ENCODE peak calls at places on chromosomes 16 and 17, in ten cellular contexts. B is aorta, C is mesenchymal stem cell, F is PC-3, Y is hepatocyte, P is Peyer's patch, O is GM23338, K is endothelial cell of umbilical vein, R is OCI-LY7, Z is A549. X is an unnamed sample.

GRCh38 chr17:65514082-65514481 is 47.4 kb downstream of the AXIN2 start:
- DNase-seq in P (no peak), B (no peak), Y (no peak), C (no peak), K (no peak), Z (no peak), O (no peak), R (no peak), F (peak), X (no peak)

GRCh38 chr16:75555213-75555706 is 792 bp downstream of the TMEM231 start:
- DNase-seq in K (peak), B (peak), Z (peak), P (peak), R (peak), F (peak), C (peak), O (peak), Y (peak), X (peak)

GRCh38 chr16:16096161-16096857 is 127.0 kb downstream of the ABCC6 start:
- DNase-seq in F (no peak), O (peak), Y (no peak), Z (peak), B (peak), P (no peak), K (no peak), R (peak), C (peak), X (no peak)

GRCh38 chr16:89925596-89926079 is 2.5 kb downstream of the TUBB3 start:
- DNase-seq in K (no peak), B (peak), Y (no peak), Z (no peak), P (no peak), R (no peak), O (peak), F (no peak), C (peak), X (no peak)

GRCh38 chr16:8854298-8854948 is 14.4 kb downstream of the CARHSP1 start:
- DNase-seq in Z (no peak), C (no peak), O (no peak), F (no peak), R (no peak), Y (no peak), K (no peak), P (no peak), B (peak), X (peak)

GRCh38 chr17:35052780-35053179 is 10.7 kb downstream of the RFFL start:
- DNase-seq in Y (no peak), O (no peak), F (no peak), C (no peak), P (no peak), Z (no peak), B (no peak), K (no peak), R (no peak), X (no peak)

GRCh38 chr16:19499006-19499405 is 22.9 kb downstream of the GDE1 start:
- DNase-seq in Z (no peak), R (no peak), K (no peak), F (peak), P (no peak), B (no peak), Y (no peak), C (no peak), O (no peak), X (no peak)

GRCh38 chr17:31487648-31488263 is 96.3 kb downstream of the RAB11FIP4 start:
- DNase-seq in P (peak), K (no peak), B (peak), Z (peak), O (peak), C (peak), F (peak), R (peak), Y (peak), X (peak)

GRCh38 chr17:79363552-79364275 is 247.1 kb downstream of the RBFOX3 start:
- DNase-seq in P (no peak), Y (no peak), B (peak), K (no peak), F (no peak), R (no peak), C (no peak), Z (no peak), O (no peak), X (peak)

GRCh38 chr17:70205386-70205785 is 36.1 kb downstream of the KCNJ2 start:
- DNase-seq in B (no peak), Z (no peak), R (no peak), P (no peak), F (no peak), C (no peak), K (no peak), Y (no peak), O (no peak), X (no peak)

GRCh38 chr17:32127156-32127897 is 15.0 kb upstream of the RHOT1 start:
- DNase-seq in B (peak), P (peak), C (peak), Y (peak), F (peak), O (peak), Z (peak), K (peak), R (peak), X (peak)

GRCh38 chr17:8720596-8720995 is 24.0 kb downstream of the CCDC42 start:
- DNase-seq in K (no peak), C (no peak), P (no peak), F (no peak), Z (no peak), R (no peak), Y (no peak), O (no peak), B (no peak), X (no peak)

GRCh38 chr17:29572691-29573557 is 4.4 kb downstream of the TP53I13 start:
- DNase-seq in F (no peak), B (peak), R (peak), Z (no peak), O (peak), C (peak), K (peak), P (peak), Y (peak), X (peak)

GRCh38 chr17:19023209-19023999 is 18.8 kb upstream of the FAM83G start:
- DNase-seq in K (no peak), F (no peak), R (no peak), C (no peak), B (peak), Y (no peak), Z (no peak), O (no peak), P (no peak), X (peak)

GRCh38 chr17:41785091-41785875 is 1.2 kb downstream of the JUP start:
- DNase-seq in P (peak), K (peak), Z (no peak), B (no peak), Y (peak), O (peak), R (peak), C (peak), F (peak), X (no peak)

GRCh38 chr17:78890111-78890897 is 12.7 kb downstream of the CEP295NL start:
- DNase-seq in Y (no peak), P (peak), B (peak), K (no peak), R (peak), Z (no peak), O (no peak), C (no peak), F (no peak), X (peak)

GRCh38 chr17:43530303-43531081 is 15.6 kb downstream of the ETV4 start:
- DNase-seq in R (no peak), O (peak), C (peak), Y (peak), P (no peak), B (peak), K (peak), Z (no peak), F (no peak), X (peak)

GRCh38 chr17:27496501-27496943 is 40.3 kb downstream of the KSR1 start:
- DNase-seq in C (no peak), F (no peak), Z (peak), B (no peak), O (peak), Y (peak), K (no peak), P (no peak), R (no peak), X (no peak)

GRCh38 chr16:46748775-46749705 is 896 bp upstream of the MYLK3 start:
- DNase-seq in P (no peak), R (peak), K (no peak), Y (peak), F (no peak), O (no peak), C (peak), Z (no peak), B (no peak), X (no peak)

GRCh38 chr16:78596996-78597422 is 497.6 kb downstream of the WWOX start:
- DNase-seq in O (no peak), Y (peak), F (no peak), Z (no peak), R (no peak), P (no peak), K (no peak), C (no peak), B (no peak), X (no peak)

GRCh38 chr17:75011788-75012319 is 616 bp upstream of the MRPL58 start:
- DNase-seq in R (no peak), Y (peak), O (peak), P (peak), B (peak), K (peak), C (peak), Z (no peak), F (peak), X (no peak)

GRCh38 chr17:48559609-48560451 is 14.9 kb upstream of the HOXB2 start:
- DNase-seq in P (no peak), Z (no peak), Y (no peak), R (no peak), O (no peak), K (no peak), B (no peak), F (no peak), C (no peak), X (no peak)

GRCh38 chr17:32971171-32971570 is 20.5 kb upstream of the SPACA3 start:
- DNase-seq in Z (no peak), P (no peak), B (no peak), O (no peak), R (no peak), F (peak), C (peak), Y (no peak), K (no peak), X (no peak)

GRCh38 chr17:58091024-58091567 is 7.9 kb downstream of the DYNLL2 start:
- DNase-seq in Z (no peak), O (no peak), Y (no peak), F (no peak), C (no peak), P (no peak), B (no peak), R (no peak), K (no peak), X (no peak)

GRCh38 chr17:10013360-10014112 is 108.5 kb upstream of the RCVRN start:
- DNase-seq in B (no peak), K (no peak), Z (no peak), O (no peak), P (no peak), R (no peak), C (peak), F (no peak), Y (no peak), X (no peak)

GRCh38 chr17:17940451-17940911 is 31.7 kb downstream of the TOM1L2 start:
- DNase-seq in P (no peak), B (no peak), Y (no peak), R (no peak), C (peak), Z (no peak), O (no peak), K (peak), F (peak), X (no peak)

GRCh38 chr17:31570231-31570630 is 178.8 kb downstream of the RAB11FIP4 start:
- DNase-seq in F (no peak), C (no peak), Y (no peak), R (no peak), P (no peak), O (no peak), K (no peak), B (no peak), Z (no peak), X (no peak)

GRCh38 chr17:64777413-64778101 is 115.5 kb upstream of the SMURF2 start:
- DNase-seq in C (no peak), O (peak), P (peak), Y (no peak), K (no peak), Z (no peak), B (peak), F (no peak), R (peak), X (peak)

GRCh38 chr17:36920032-36921000 is 17.0 kb upstream of the LHX1 start:
- DNase-seq in Y (no peak), Z (peak), P (no peak), F (peak), B (no peak), C (peak), R (no peak), O (no peak), K (no peak), X (no peak)

GRCh38 chr16:74709477-74709877 is 8.8 kb upstream of the MLKL start:
- DNase-seq in B (peak), R (peak), K (peak), Z (peak), F (peak), P (peak), Y (peak), O (peak), C (peak), X (peak)

GRCh38 chr16:72434159-72434558 is 262.2 kb upstream of the PMFBP1 start:
- DNase-seq in R (peak), Z (no peak), C (peak), K (peak), Y (no peak), B (no peak), O (peak), P (no peak), F (no peak), X (no peak)

GRCh38 chr16:80369559-80369958 is 171.2 kb upstream of the DYNLRB2 start:
- DNase-seq in B (peak), C (peak), R (no peak), P (no peak), O (peak), Z (peak), K (peak), Y (peak), F (peak), X (no peak)

GRCh38 chr16:28082624-28083023 is 19.1 kb upstream of the GSG1L start:
- DNase-seq in C (no peak), K (no peak), O (no peak), R (no peak), P (no peak), B (no peak), Z (no peak), F (no peak), Y (peak), X (no peak)

GRCh38 chr17:61054430-61054829 is 345.2 kb upstream of the TBX2 start:
- DNase-seq in C (no peak), F (no peak), P (no peak), R (no peak), Y (no peak), O (no peak), Z (no peak), B (no peak), K (no peak), X (no peak)

GRCh38 chr16:4517812-4518211 is 20.8 kb downstream of the CDIP1 start:
- DNase-seq in Z (peak), O (peak), B (peak), Y (peak), F (peak), P (no peak), K (peak), R (peak), C (peak), X (no peak)

GRCh38 chr16:80912651-80913050 is 94.0 kb downstream of the CMC2 start:
- DNase-seq in P (no peak), Y (no peak), O (no peak), R (no peak), C (no peak), B (no peak), K (no peak), Z (no peak), F (no peak), X (no peak)

GRCh38 chr16:10833271-10833670 is 14.7 kb upstream of the TVP23A start:
- DNase-seq in Z (no peak), K (no peak), F (no peak), Y (no peak), P (no peak), B (no peak), R (no peak), O (no peak), C (no peak), X (no peak)

GRCh38 chr17:72726936-72727335 is 365.6 kb downstream of the SLC39A11 start:
- DNase-seq in B (no peak), F (peak), Y (no peak), K (no peak), O (no peak), R (peak), Z (no peak), P (peak), C (peak), X (no peak)
- H3K4me3 ChIP-seq in B (no peak), F (no peak), Y (no peak), K (no peak), O (no peak), R (peak), Z (no peak), P (no peak), C (no peak), X (peak)

DNA sequence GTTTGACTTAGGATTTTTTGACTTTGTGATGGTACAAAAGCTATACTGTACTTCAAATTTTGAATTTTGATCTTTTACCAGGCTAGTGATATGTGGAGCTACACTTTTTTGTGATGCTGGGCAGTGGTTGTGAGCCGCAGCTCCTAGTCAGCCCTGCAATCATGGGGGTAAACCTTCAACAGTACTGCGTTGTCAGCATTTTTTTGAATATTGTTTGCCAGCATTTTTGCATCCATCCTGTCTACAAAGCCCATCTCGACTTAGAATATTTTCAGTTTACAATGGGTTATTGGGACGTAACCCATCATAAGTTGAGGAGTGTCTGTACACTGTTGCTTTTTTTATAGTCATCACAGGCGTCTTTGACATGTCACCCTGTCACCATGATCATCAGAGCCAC is 142.0 kb downstream of the SPECC1 start:
- DNase-seq in Z (no peak), P (no peak), C (no peak), K (no peak), F (no peak), R (no peak), Y (no peak), O (no peak), B (no peak), X (no peak)
- H3K27ac ChIP-seq in Z (no peak), P (no peak), C (no peak), K (no peak), F (no peak), R (no peak), Y (no peak), O (no peak), B (no peak), X (no peak)

DNA sequence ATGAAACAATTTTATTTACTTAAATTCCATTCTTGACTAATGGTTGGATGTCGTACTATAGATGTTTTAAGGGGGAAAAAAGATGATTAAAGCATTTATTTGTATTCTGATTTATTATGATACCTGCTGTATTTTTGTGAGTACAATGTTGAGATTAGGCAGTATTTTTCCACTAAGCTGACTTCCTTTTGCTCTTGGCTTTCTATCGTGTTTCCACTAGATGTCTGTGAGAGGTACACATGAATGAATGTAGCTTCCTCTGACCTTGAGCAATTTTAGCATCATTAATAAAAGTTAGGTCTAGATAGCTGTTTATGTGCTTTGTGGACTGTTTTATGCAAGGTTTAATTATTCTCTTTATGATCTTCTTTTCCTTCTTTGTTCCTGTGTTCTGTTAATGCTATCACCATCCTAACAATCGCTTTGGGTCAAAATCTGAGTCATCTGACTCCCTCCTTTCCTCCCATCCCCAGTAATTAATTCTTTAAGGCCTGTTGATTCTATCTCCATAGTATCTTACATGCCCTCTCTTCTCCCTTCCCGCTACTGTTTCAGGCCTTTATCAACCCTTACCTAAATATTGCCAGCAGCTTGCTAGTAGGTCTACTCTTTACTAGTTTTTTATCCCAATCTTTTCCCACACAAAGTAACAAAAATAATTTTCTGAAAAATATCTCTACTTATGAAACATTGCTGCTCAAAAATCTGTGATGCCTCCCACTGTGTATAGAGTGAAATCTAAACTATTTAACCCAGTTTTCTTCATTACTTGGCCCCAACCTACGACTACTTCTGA is 76.0 kb downstream of the VMP1 start:
- DNase-seq in C (peak), P (no peak), Y (no peak), Z (peak), R (peak), O (no peak), K (peak), F (peak), B (no peak), X (no peak)
- H3K4me3 ChIP-seq in C (no peak), P (no peak), Y (no peak), Z (no peak), R (peak), O (no peak), K (no peak), F (peak), B (no peak), X (no peak)

GRCh38 chr16:23668225-23668624 is 10.5 kb upstream of the PLK1 start:
- DNase-seq in F (no peak), Z (no peak), B (no peak), C (peak), R (no peak), P (no peak), O (no peak), Y (no peak), K (no peak), X (no peak)

GRCh38 chr16:23668873-23669272 is 9.8 kb upstream of the PLK1 start:
- DNase-seq in C (no peak), K (no peak), P (no peak), O (no peak), B (no peak), Y (no peak), F (no peak), R (no peak), Z (no peak), X (no peak)

GRCh38 chr16:23666919-23667659 is 11.6 kb upstream of the PLK1 start:
- DNase-seq in P (no peak), B (no peak), C (no peak), O (no peak), R (no peak), Z (no peak), F (no peak), K (no peak), Y (no peak), X (no peak)

GRCh38 chr16:23673971-23674614 is 4.6 kb upstream of the PLK1 start:
- DNase-seq in O (no peak), B (no peak), Y (no peak), P (no peak), Z (no peak), F (no peak), K (no peak), R (no peak), C (no peak), X (no peak)

GRCh38 chr16:23670137-23670776 is 8.4 kb upstream of the PLK1 start:
- DNase-seq in O (no peak), P (peak), Z (no peak), Y (no peak), C (peak), B (no peak), R (no peak), F (peak), K (peak), X (no peak)
- H3K27ac ChIP-seq in O (no peak), P (no peak), Z (no peak), Y (peak), C (peak), B (no peak), R (no peak), F (peak), K (peak), X (no peak)

DNA sequence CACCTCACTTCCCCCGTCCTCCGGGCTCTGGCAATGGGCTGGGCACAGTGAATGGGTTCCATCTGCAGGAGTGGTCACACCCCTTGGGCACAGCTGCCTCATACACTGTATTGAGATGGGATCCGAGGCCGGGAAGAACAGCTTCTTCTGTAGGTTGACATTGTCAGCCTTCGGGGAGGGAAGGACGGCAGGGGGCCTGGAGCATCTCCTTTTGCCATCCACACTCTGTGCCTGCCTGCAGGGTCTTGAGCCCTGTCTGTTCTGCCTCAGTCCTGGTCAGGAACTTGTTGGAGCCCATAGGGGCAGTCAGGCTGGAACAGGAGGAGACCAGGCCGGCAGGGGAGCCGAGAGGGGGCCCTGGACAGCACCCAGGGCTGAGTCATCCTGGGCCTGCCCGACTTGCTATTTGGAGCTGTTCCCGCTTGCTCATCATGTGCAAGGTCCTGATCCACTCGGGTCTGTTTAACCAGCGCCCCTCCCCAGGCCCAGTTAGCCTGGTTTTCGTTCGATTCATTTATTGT is 286.8 kb downstream of the SEC14L1 start:
- DNase-seq in Z (no peak), K (no peak), R (no peak), P (no peak), F (peak), C (peak), Y (peak), O (no peak), B (peak), X (no peak)
- H3K4me3 ChIP-seq in Z (no peak), K (no peak), R (no peak), P (no peak), F (peak), C (no peak), Y (no peak), O (no peak), B (no peak), X (no peak)

GRCh38 chr17:1159781-1160180 is 20.0 kb downstream of the ABR start:
- DNase-seq in B (no peak), Y (no peak), O (no peak), F (no peak), P (no peak), K (no peak), R (no peak), Z (no peak), C (no peak), X (no peak)
- H3K27ac ChIP-seq in B (no peak), Y (no peak), O (no peak), F (no peak), P (no peak), K (no peak), R (no peak), Z (no peak), C (no peak), X (no peak)

X was measured in lower lobe of right lung.